ENCODE peak calls at places on chromosomes 12 and 14, in six cellular contexts. C is stromal cell of bone marrow, H is KBM-7, S is psoas muscle, L is left ventricle myocardium inferior, D is NCI-H82. W is an unnamed sample.

GRCh38 chr12:132600048-132601032 is 10.0 kb downstream of the LRCOL1 start:
- DNase-seq in C (peak), H (peak), S (peak), L (peak), D (peak), W (peak)

GRCh38 chr14:105412768-105413541 is 6.7 kb upstream of the MTA1 start:
- DNase-seq in C (no peak), H (no peak), S (no peak), L (no peak), D (no peak), W (no peak)

GRCh38 chr14:62957562-62957961 is 87.7 kb downstream of the KCNH5 start:
- DNase-seq in C (peak), H (no peak), S (no peak), L (no peak), D (no peak), W (no peak)

GRCh38 chr12:106954462-106955376 is 988 bp upstream of the TMEM263 start:
- DNase-seq in C (no peak), H (no peak), S (peak), L (peak), D (peak), W (no peak)

GRCh38 chr12:123111498-123112165 is 39.3 kb downstream of the PITPNM2 start:
- DNase-seq in C (no peak), H (no peak), S (no peak), L (no peak), D (no peak), W (no peak)

GRCh38 chr14:53528114-53528513 is 375.0 kb upstream of the DDHD1 start:
- DNase-seq in C (peak), H (no peak), S (peak), L (no peak), D (no peak), W (no peak)

GRCh38 chr12:19946549-19946948 is 421.8 kb upstream of the PDE3A start:
- DNase-seq in C (peak), H (no peak), S (no peak), L (no peak), D (peak), W (no peak)

GRCh38 chr12:80230068-80230467 is 130.7 kb downstream of the OTOGL start:
- DNase-seq in C (no peak), H (peak), S (no peak), L (no peak), D (peak), W (no peak)

GRCh38 chr12:89663577-89664357 is 44.9 kb downstream of the ATP2B1 start:
- DNase-seq in C (peak), H (peak), S (no peak), L (no peak), D (no peak), W (no peak)

GRCh38 chr12:95224202-95225170 is 6.9 kb downstream of the VEZT start:
- DNase-seq in C (no peak), H (no peak), S (no peak), L (no peak), D (no peak), W (no peak)

GRCh38 chr12:100987552-100988277 is 193.1 kb downstream of the ANO4 start:
- DNase-seq in C (peak), H (peak), S (peak), L (no peak), D (peak), W (no peak)

GRCh38 chr12:125377093-125377492 is 311.9 kb downstream of the AACS start:
- DNase-seq in C (no peak), H (no peak), S (no peak), L (no peak), D (no peak), W (no peak)

GRCh38 chr12:54349031-54349430 is 15.3 kb downstream of the GPR84 start:
- DNase-seq in C (no peak), H (no peak), S (no peak), L (no peak), D (peak), W (no peak)

GRCh38 chr12:998020-998874 is 7.2 kb downstream of the ERC1 start:
- DNase-seq in C (no peak), H (no peak), S (no peak), L (no peak), D (no peak), W (no peak)

GRCh38 chr14:89378119-89378518 is 38.9 kb downstream of the FOXN3 start:
- DNase-seq in C (no peak), H (no peak), S (no peak), L (no peak), D (no peak), W (no peak)

GRCh38 chr12:91778938-91779400 is 366.7 kb downstream of the BTG1 start:
- DNase-seq in C (peak), H (no peak), S (peak), L (no peak), D (no peak), W (peak)

W was measured in mucosa of gallbladder.